ENCODE peak calls at places on chromosomes 2 and 18, in four cellular contexts. Z is H1, U is neuronal stem cell, D is IMR-90. J is an unnamed sample. For H3K79me1, the result is how much of the 10 kb centered on the place peaks cover.

GRCh38 chr2:19070866-19071265 is 287.6 kb downstream of the OSR1 start:
- DNase-seq in U (no peak), Z (no peak), D (peak), J (no peak)

GRCh38 chr2:187084524-187084923 is 235.6 kb upstream of the ZSWIM2 start:
- DNase-seq in U (no peak), D (no peak), Z (no peak), J (no peak)

GRCh38 chr2:10487144-10488104 is 39.3 kb upstream of the ODC1 start:
- DNase-seq in D (no peak), Z (no peak), U (no peak), J (no peak)

GRCh38 chr2:157611726-157612125 is 16.9 kb downstream of the ACVR1C start:
- DNase-seq in D (no peak), Z (no peak), U (no peak), J (no peak)

GRCh38 chr18:21496277-21496835 is 104.1 kb downstream of the ESCO1 start:
- DNase-seq in Z (no peak), D (no peak), U (no peak), J (no peak)

GRCh38 chr2:64233396-64233922 is 89.2 kb upstream of the PELI1 start:
- DNase-seq in D (no peak), Z (no peak), U (no peak), J (no peak)

GRCh38 chr2:1553671-1554295 is 140.5 kb downstream of the TPO start:
- DNase-seq in D (peak), Z (no peak), U (no peak), J (no peak)

GRCh38 chr2:58757971-58758370 is 516.8 kb upstream of the FANCL start:
- DNase-seq in U (no peak), Z (no peak), D (no peak), J (no peak)

GRCh38 chr2:219687266-219687665 is 59.8 kb downstream of the SLC4A3 start:
- DNase-seq in U (no peak), D (peak), Z (no peak), J (no peak)

GRCh38 chr2:158060862-158061435 is 40.7 kb upstream of the UPP2 start:
- DNase-seq in U (no peak), Z (no peak), D (peak), J (no peak)

GRCh38 chr2:203446071-203446481 is 89.0 kb downstream of the RAPH1 start:
- DNase-seq in D (peak), U (no peak), Z (no peak), J (no peak)

GRCh38 chr2:7840651-7841380 is 841.0 kb upstream of the ID2 start:
- DNase-seq in U (no peak), D (peak), Z (no peak), J (no peak)

GRCh38 chr2:172099472-172100079 is 3.1 kb downstream of the DLX2 start:
- DNase-seq in U (no peak), D (no peak), Z (no peak), J (no peak)
- H3K79me1 ChIP-seq in U (under half), D (under half), Z (under half), J (under half)

GRCh38 chr2:2859164-2859563 is 518.5 kb downstream of the EIPR1 start:
- DNase-seq in Z (no peak), U (no peak), D (no peak), J (no peak)

GRCh38 chr2:2862386-2862785 is 515.2 kb downstream of the EIPR1 start:
- DNase-seq in Z (no peak), U (no peak), D (no peak), J (no peak)

GRCh38 chr2:2859732-2860131 is 517.9 kb downstream of the EIPR1 start:
- DNase-seq in D (no peak), Z (no peak), U (no peak), J (no peak)

GRCh38 chr2:2860583-2861300 is 516.9 kb downstream of the EIPR1 start:
- DNase-seq in Z (no peak), U (no peak), D (no peak), J (no peak)

DNA sequence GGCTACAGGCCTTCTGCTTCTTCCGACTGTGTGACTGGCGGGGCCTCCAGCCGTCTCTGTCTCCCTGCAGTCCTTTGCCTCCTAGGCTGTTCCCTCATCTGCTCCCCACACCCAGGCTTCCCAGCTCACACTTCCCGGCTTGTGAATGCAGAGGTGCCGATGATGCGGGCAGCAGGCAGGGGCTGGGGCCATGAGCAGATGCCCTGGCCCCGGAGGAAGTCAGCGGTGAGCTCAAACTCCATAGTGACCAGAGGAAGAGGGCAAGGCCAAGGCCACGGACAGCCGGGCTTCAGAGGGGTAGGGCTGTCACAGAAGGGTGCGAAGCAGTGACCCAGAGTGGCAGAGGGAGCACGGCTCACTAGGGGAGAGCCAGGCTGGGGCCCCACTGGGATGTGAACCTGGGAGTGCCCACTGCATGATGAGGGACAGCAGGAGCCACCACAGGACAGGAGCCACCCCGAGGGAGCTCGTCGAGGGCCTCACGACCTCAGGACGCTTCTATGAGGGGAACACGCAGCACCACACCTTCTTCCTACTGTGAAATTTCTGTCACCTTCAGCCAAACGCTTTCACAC is 515.9 kb downstream of the EIPR1 start:
- DNase-seq in D (no peak), U (no peak), Z (no peak), J (no peak)
- H3K79me1 ChIP-seq in D (under half), U (under half), Z (under half), J (under half)

GRCh38 chr2:120849278-120849677 is 113.6 kb downstream of the GLI2 start:
- DNase-seq in D (no peak), U (no peak), Z (no peak), J (no peak)
- H3K79me1 ChIP-seq in D (under half), U (under half), Z (under half), J (under half)

GRCh38 chr2:31018280-31018679 is 120.0 kb downstream of the GALNT14 start:
- DNase-seq in U (no peak), Z (no peak), D (no peak), J (no peak)

GRCh38 chr2:31028415-31028814 is 109.8 kb downstream of the GALNT14 start:
- DNase-seq in Z (no peak), U (no peak), D (no peak), J (no peak)

GRCh38 chr2:31020713-31021112 is 117.5 kb downstream of the GALNT14 start:
- DNase-seq in Z (no peak), U (no peak), D (no peak), J (no peak)

GRCh38 chr2:31023550-31023949 is 114.7 kb downstream of the GALNT14 start:
- DNase-seq in Z (no peak), D (no peak), U (no peak), J (no peak)
- H3K79me1 ChIP-seq in Z (under half), D (under half), U (under half), J (under half)

DNA sequence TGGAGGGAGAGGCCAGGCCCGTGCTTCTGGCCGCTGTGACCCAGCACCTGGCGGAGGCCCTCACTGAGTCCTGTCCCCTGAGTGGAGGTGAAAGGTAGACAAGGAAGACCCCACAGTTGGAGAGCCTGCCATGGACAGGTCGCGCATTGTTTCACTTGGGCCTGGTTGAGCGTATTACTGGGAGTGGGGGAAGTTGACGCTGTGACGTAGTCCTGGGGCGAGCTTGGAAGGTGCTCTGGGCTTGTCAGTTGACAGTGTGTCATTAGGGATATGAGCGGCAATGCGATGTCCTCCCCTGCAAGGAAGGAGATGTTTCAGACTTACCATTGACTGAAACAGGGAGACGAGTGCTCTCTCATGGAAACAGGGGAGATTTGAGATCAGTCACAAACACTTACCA is 127.1 kb downstream of the SH3RF3 start:
- DNase-seq in D (no peak), U (no peak), Z (no peak), J (peak)
- H3K79me1 ChIP-seq in D (under half), U (under half), Z (under half), J (under half)

DNA sequence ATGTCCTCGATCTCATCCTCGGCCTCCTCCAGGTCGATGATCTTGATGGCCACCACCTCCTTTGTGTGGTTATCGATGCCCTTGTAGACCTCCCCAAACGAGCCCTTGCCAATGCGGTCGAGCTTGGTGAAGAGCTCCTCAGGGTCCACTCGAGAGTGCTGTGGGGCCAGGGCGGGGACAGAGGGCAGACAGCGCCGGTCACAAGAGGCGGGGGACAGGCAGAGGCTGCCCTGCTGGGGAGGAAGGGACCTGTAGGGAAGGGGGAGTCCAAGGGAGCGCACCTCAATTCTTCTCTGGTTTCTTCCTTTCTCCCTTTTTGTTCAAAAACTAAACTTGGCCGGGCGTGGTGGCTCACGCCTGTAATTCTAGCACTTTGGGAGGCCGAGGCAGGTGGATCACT is 6.8 kb downstream of the STK25 start:
- DNase-seq in Z (no peak), D (no peak), U (no peak), J (no peak)
- H3K79me1 ChIP-seq in Z (under half), D (under half), U (under half), J (under half)

J was measured in H9.